ENCODE peak calls at places on chromosomes 5 and 9, in seven cellular contexts. L is SK-N-SH, A is GM23248, C is PC-9, N is PC-3, E is OCI-LY7, X is HCT116. F is an unnamed sample. For H3K9me2, the result is how much of the 10 kb centered on the place peaks cover.

GRCh38 chr9:127778280-127779135 is at the start of gene SH2D3C:
- DNase-seq in C (no peak), A (no peak), L (no peak), N (no peak), X (no peak), E (peak), F (no peak)

GRCh38 chr9:21294325-21294724 is 10.8 kb downstream of the IFNA5 start:
- DNase-seq in C (peak), N (peak), E (no peak), A (peak), L (no peak), X (peak), F (no peak)

GRCh38 chr5:175895701-175896102 is 24.3 kb downstream of the CPLX2 start:
- DNase-seq in E (peak), L (no peak), N (no peak), A (no peak), C (peak), X (no peak), F (no peak)

GRCh38 chr9:87662808-87663528 is 63.0 kb upstream of the CTSL start:
- DNase-seq in E (peak), A (peak), L (peak), N (peak), X (peak), C (peak), F (peak)

GRCh38 chr9:95992536-95992935 is 117.0 kb downstream of the ERCC6L2 start:
- DNase-seq in X (no peak), A (no peak), C (no peak), L (peak), E (no peak), N (no peak), F (no peak)

GRCh38 chr5:73901045-73901444 is 275.0 kb downstream of the ARHGEF28 start:
- DNase-seq in L (no peak), A (no peak), N (no peak), X (peak), C (peak), E (no peak), F (peak)

GRCh38 chr9:93820667-93821306 is 134.4 kb downstream of the BARX1 start:
- DNase-seq in C (no peak), E (no peak), N (peak), A (no peak), L (peak), X (no peak), F (peak)

GRCh38 chr9:87711857-87712800 is 13.8 kb upstream of the CTSL start:
- DNase-seq in X (no peak), L (peak), A (peak), N (no peak), C (peak), E (no peak), F (peak)

GRCh38 chr9:135500071-135500524 is 384 bp upstream of the MRPS2 start:
- DNase-seq in E (peak), N (peak), C (no peak), A (peak), X (no peak), L (no peak), F (no peak)

GRCh38 chr9:38216572-38216971 is 147.5 kb upstream of the SHB start:
- DNase-seq in C (no peak), E (no peak), X (no peak), A (no peak), L (no peak), N (no peak), F (no peak)

GRCh38 chr9:71544464-71544863 is 223.8 kb downstream of the CEMIP2 start:
- DNase-seq in L (no peak), A (no peak), E (no peak), C (no peak), X (no peak), N (no peak), F (no peak)

GRCh38 chr9:117411547-117411946 is 3.3 kb downstream of the ASTN2 start:
- DNase-seq in E (peak), X (no peak), L (peak), A (peak), N (peak), C (no peak), F (peak)

GRCh38 chr5:123559434-123559775 is 47.4 kb downstream of the CSNK1G3 start:
- DNase-seq in A (peak), E (no peak), N (no peak), C (no peak), L (no peak), X (no peak), F (no peak)

GRCh38 chr9:130106860-130107848 is 53.4 kb downstream of the GPR107 start:
- DNase-seq in A (peak), X (peak), L (peak), N (peak), C (peak), E (peak), F (peak)

GRCh38 chr9:122228191-122228905 is 409 bp downstream of the LHX6 start:
- DNase-seq in X (no peak), L (peak), E (no peak), A (peak), C (peak), N (no peak), F (peak)

GRCh38 chr5:143108498-143109128 is 294.9 kb downstream of the NR3C1 start:
- DNase-seq in E (no peak), N (no peak), L (no peak), A (no peak), X (no peak), C (peak), F (no peak)

GRCh38 chr5:80153586-80154126 is 102.2 kb downstream of the SERINC5 start:
- DNase-seq in N (no peak), E (no peak), C (no peak), L (no peak), X (no peak), A (no peak), F (no peak)

GRCh38 chr5:95626701-95627100 is 6.8 kb downstream of the GPR150 start:
- DNase-seq in L (no peak), A (no peak), C (no peak), X (no peak), N (no peak), E (no peak), F (no peak)

GRCh38 chr9:131500377-131500776 is 2.3 kb upstream of the POMT1 start:
- DNase-seq in A (no peak), N (no peak), L (no peak), E (no peak), C (no peak), X (no peak), F (no peak)

GRCh38 chr5:2746642-2747041 is 4.8 kb downstream of the IRX2 start:
- DNase-seq in E (no peak), A (peak), X (no peak), C (no peak), N (peak), L (no peak), F (peak)

GRCh38 chr5:141944086-141944485 is 13.9 kb downstream of the PCDH12 start:
- DNase-seq in C (no peak), N (no peak), X (no peak), A (no peak), E (no peak), L (no peak), F (no peak)

GRCh38 chr9:128271112-128271511 is 4.7 kb downstream of the GOLGA2 start:
- DNase-seq in A (no peak), L (no peak), N (peak), C (peak), E (no peak), X (peak), F (no peak)

GRCh38 chr9:129374231-129374630 is 196.2 kb upstream of the IER5L start:
- DNase-seq in A (no peak), L (no peak), X (no peak), E (no peak), C (no peak), N (no peak), F (no peak)

GRCh38 chr5:146339715-146340259 is 1.1 kb downstream of the POU4F3 start:
- DNase-seq in X (no peak), N (no peak), L (no peak), E (no peak), A (no peak), C (no peak), F (peak)

GRCh38 chr5:175739973-175740372 is 82.1 kb downstream of the HRH2 start:
- DNase-seq in N (no peak), A (no peak), E (no peak), X (no peak), L (no peak), C (no peak), F (no peak)

GRCh38 chr5:33120671-33121070 is 320.1 kb upstream of the TARS1 start:
- DNase-seq in X (no peak), E (no peak), N (no peak), A (peak), C (no peak), L (no peak), F (no peak)

GRCh38 chr5:133658327-133658726 is 46.0 kb upstream of the FSTL4 start:
- DNase-seq in E (no peak), C (no peak), N (no peak), A (no peak), L (no peak), X (no peak), F (no peak)

GRCh38 chr9:32677931-32678330 is 42.5 kb upstream of the TAF1L start:
- DNase-seq in E (no peak), A (no peak), N (no peak), X (no peak), L (no peak), C (no peak), F (no peak)

GRCh38 chr5:43019615-43020293 is 20.4 kb downstream of the ANXA2R start:
- DNase-seq in A (peak), X (peak), L (peak), N (peak), E (peak), C (peak), F (peak)

GRCh38 chr5:60972225-60972624 is 27.2 kb downstream of the NDUFAF2 start:
- DNase-seq in C (no peak), L (no peak), E (no peak), A (no peak), N (no peak), X (no peak), F (no peak)

GRCh38 chr9:124810513-124811355 is 33.8 kb downstream of the OLFML2A start:
- DNase-seq in E (no peak), C (peak), N (peak), L (peak), A (peak), X (peak), F (peak)

GRCh38 chr5:124746916-124747769 is 704 bp upstream of the ZNF608 start:
- DNase-seq in X (peak), C (peak), E (peak), A (peak), L (peak), N (peak), F (peak)

GRCh38 chr5:150590979-150591411 is 49.5 kb upstream of the SYNPO start:
- DNase-seq in E (no peak), C (no peak), X (no peak), L (peak), A (no peak), N (no peak), F (peak)

DNA sequence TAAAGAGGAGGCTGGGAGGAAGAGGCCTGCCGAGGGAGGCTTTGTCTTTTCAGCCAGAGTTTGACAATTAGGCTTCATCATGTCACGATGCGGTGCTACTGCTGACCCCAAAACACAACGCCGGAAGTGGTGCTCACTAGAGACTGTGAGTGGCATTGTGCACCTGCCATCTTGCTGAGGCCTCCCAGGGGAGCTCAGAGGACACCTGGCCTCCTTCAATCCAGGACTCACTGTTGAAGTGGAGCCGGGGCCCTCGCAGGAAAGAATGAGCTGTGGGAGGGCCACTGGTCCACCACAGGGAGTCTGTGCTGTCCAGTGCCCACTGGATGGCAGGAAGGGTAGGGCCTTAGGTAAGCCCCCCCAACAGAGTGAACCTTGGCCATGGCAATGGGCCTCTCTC is 12.7 kb upstream of the SLC25A48 start:
- DNase-seq in L (no peak), X (no peak), A (no peak), E (peak), N (no peak), C (no peak), F (no peak)
- H3K9me2 ChIP-seq in L (under half), X (under half), A (under half), E (under half), N (under half), C (under half), F (under half)

GRCh38 chr9:92524881-92525280 is 10.9 kb downstream of the ECM2 start:
- DNase-seq in A (no peak), L (no peak), E (no peak), C (no peak), N (no peak), X (no peak), F (no peak)

GRCh38 chr9:92525306-92525705 is 10.5 kb downstream of the ECM2 start:
- DNase-seq in X (no peak), N (peak), A (peak), E (no peak), L (no peak), C (no peak), F (no peak)

GRCh38 chr9:92520837-92521236 is 15.0 kb downstream of the ECM2 start:
- DNase-seq in E (no peak), X (no peak), A (no peak), N (no peak), L (no peak), C (no peak), F (no peak)

GRCh38 chr9:92527291-92527828 is 8.4 kb downstream of the ECM2 start:
- DNase-seq in X (no peak), N (no peak), L (no peak), C (no peak), A (no peak), E (no peak), F (no peak)

DNA sequence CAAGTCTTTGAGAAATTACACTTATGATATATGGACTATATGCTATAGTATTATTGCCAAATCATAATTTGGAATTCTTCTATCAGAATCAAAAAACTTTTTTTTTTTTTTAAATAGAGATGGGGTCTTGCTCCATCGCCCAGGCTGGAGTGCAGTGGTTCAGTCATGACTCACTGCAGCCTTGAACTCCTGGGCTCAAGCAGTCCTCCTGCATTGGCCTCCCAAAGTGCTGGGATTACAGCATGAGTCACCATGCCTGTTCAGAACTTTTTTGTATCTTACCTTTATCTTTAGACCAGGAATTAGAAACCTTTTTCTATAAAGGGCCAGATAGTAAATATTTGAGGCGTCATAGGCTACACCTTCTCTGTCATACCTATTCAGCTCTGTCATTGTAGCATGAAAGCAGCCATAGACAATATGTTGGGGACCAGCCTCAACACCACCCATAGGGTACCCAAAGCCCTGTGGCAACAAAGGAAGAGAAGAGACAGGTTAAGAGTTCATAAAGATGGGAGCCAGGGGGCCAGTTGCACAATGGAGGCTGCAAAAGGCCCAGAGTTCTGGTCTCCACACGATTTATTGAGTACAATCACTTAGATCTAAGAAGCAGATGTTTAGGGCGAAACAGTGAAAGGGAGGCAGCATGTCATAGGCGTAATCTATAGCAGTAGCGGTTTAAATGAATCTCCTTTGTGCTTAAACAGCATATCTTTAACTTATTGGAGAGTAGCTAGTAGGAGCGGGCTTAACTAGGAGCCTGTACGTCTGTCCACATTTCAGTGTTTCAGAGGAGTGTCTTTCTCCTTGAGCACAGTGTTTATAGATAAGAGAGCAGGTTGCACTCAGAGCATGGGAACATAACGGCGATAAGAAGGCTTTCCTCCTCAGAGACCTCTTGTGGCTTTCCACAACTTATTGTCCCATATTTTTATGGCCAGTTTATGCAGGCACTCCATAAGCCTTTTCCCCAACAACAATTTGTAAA is 12.5 kb downstream of the ECM2 start:
- DNase-seq in C (no peak), N (no peak), E (no peak), X (no peak), A (no peak), L (no peak), F (no peak)
- H3K9me2 ChIP-seq in C (under half), N (under half), E (under half), X (under half), A (under half), L (under half), F (under half)

GRCh38 chr9:74334308-74334707 is 162.8 kb upstream of the RORB start:
- DNase-seq in N (no peak), L (no peak), C (no peak), A (no peak), E (no peak), X (no peak), F (no peak)
- H3K9me2 ChIP-seq in N (under half), L (under half), C (under half), A (under half), E (under half), X (under half), F (under half)

GRCh38 chr5:52727001-52727400 is 60.7 kb upstream of the ITGA1 start:
- DNase-seq in C (no peak), E (no peak), A (no peak), L (no peak), N (no peak), X (no peak), F (no peak)
- H3K9me2 ChIP-seq in C (under half), E (under half), A (under half), L (under half), N (under half), X (under half), F (under half)

GRCh38 chr9:77885104-77885672 is 146.4 kb downstream of the GNAQ start:
- DNase-seq in A (no peak), N (no peak), C (no peak), L (no peak), E (no peak), X (no peak), F (peak)

GRCh38 chr9:77882294-77882693 is 149.3 kb downstream of the GNAQ start:
- DNase-seq in A (no peak), E (no peak), C (no peak), N (no peak), X (no peak), L (no peak), F (no peak)

GRCh38 chr9:77881111-77881510 is 150.5 kb downstream of the GNAQ start:
- DNase-seq in L (no peak), X (no peak), N (no peak), C (no peak), A (no peak), E (no peak), F (no peak)

GRCh38 chr9:77883133-77883532 is 148.5 kb downstream of the GNAQ start:
- DNase-seq in C (no peak), A (no peak), X (no peak), L (no peak), N (no peak), E (no peak), F (no peak)

GRCh38 chr9:77883846-77884771 is 147.5 kb downstream of the GNAQ start:
- DNase-seq in A (peak), N (no peak), L (no peak), X (no peak), E (no peak), C (peak), F (peak)
- H3K9me2 ChIP-seq in A (under half), N (under half), L (under half), X (under half), E (under half), C (under half), F (under half)

GRCh38 chr5:72587909-72588308 is 80.7 kb upstream of the ZNF366 start:
- DNase-seq in E (no peak), X (no peak), C (no peak), N (no peak), L (no peak), A (peak), F (peak)
- H3K9me2 ChIP-seq in E (under half), X (under half), C (under half), N (under half), L (under half), A (under half), F (under half)

GRCh38 chr9:84563691-84564090 is 105.8 kb upstream of the NTRK2 start:
- DNase-seq in A (no peak), N (no peak), E (no peak), C (no peak), L (no peak), X (no peak), F (no peak)
- H3K9me2 ChIP-seq in A (under half), N (under half), E (under half), C (under half), L (under half), X (under half), F (under half)

GRCh38 chr5:35890021-35890740 is 33.5 kb downstream of the IL7R start:
- DNase-seq in N (peak), C (no peak), A (no peak), L (no peak), X (no peak), E (no peak), F (no peak)
- H3K9me2 ChIP-seq in N (under half), C (under half), A (under half), L (under half), X (under half), E (under half), F (under half)

GRCh38 chr9:104961701-104962359 is 33.9 kb upstream of the ABCA1 start:
- DNase-seq in N (no peak), E (no peak), A (peak), C (no peak), L (no peak), X (no peak), F (no peak)
- H3K9me2 ChIP-seq in N (under half), E (under half), A (under half), C (under half), L (under half), X (under half), F (under half)

F was measured in GM23338.